ENCODE peak calls at places on chromosomes 16 and 17, in four cellular contexts. L is stomach; P is CD8-positive, alpha-beta T cell; S is MM.1S. U is an unnamed sample.

GRCh38 chr17:67392111-67392510 is 15.0 kb downstream of the PITPNC1 start:
- DNase-seq in P (no peak), S (no peak), L (no peak), U (no peak)

GRCh38 chr17:72254808-72255449 is 134.1 kb downstream of the SOX9 start:
- DNase-seq in S (no peak), P (no peak), L (no peak), U (no peak)

GRCh38 chr16:9665851-9666271 is 516.4 kb downstream of the GRIN2A start:
- DNase-seq in S (no peak), P (no peak), L (no peak), U (no peak)

GRCh38 chr17:66494023-66494803 is 191.8 kb downstream of the PRKCA start:
- DNase-seq in S (no peak), P (no peak), L (no peak), U (no peak)

GRCh38 chr17:49545007-49545660 is 30.5 kb upstream of the NXPH3 start:
- DNase-seq in L (no peak), P (no peak), S (no peak), U (no peak)

GRCh38 chr17:67431210-67432015 is 54.3 kb downstream of the PITPNC1 start:
- DNase-seq in P (peak), L (no peak), S (no peak), U (peak)

GRCh38 chr17:45022288-45022648 is 29.2 kb downstream of the DCAKD start:
- DNase-seq in P (no peak), S (no peak), L (no peak), U (no peak)

GRCh38 chr16:75319513-75320401 is 68.3 kb upstream of the BCAR1 start:
- DNase-seq in S (peak), P (no peak), L (no peak), U (peak)

GRCh38 chr16:82715160-82715559 is 88.4 kb downstream of the CDH13 start:
- DNase-seq in P (no peak), S (no peak), L (no peak), U (no peak)

GRCh38 chr16:83952940-83953795 is at the start of gene OSGIN1:
- DNase-seq in P (peak), S (peak), L (peak), U (peak)

GRCh38 chr16:79605999-79606398 is 5.5 kb upstream of the MAF start:
- DNase-seq in L (no peak), S (peak), P (no peak), U (no peak)

GRCh38 chr17:45705123-45706009 is 78.8 kb upstream of the CRHR1 start:
- DNase-seq in P (no peak), L (no peak), S (no peak), U (no peak)

GRCh38 chr16:28924762-28925385 is at the start of gene RABEP2:
- DNase-seq in P (peak), S (peak), L (peak), U (peak)

GRCh38 chr17:81090361-81091133 is 55.6 kb downstream of the BAIAP2 start:
- DNase-seq in L (peak), S (no peak), P (no peak), U (no peak)

GRCh38 chr17:43526886-43527648 is 19.1 kb downstream of the ETV4 start:
- DNase-seq in P (no peak), S (no peak), L (no peak), U (no peak)

GRCh38 chr16:27425961-27426360 is 24.0 kb downstream of the IL21R start:
- DNase-seq in S (no peak), P (no peak), L (no peak), U (no peak)

GRCh38 chr17:1275962-1276736 is 3.3 kb upstream of the TRARG1 start:
- DNase-seq in L (peak), S (peak), P (peak), U (peak)

GRCh38 chr17:78961571-78961970 is 18.2 kb downstream of the LGALS3BP start:
- DNase-seq in S (no peak), P (no peak), L (no peak), U (no peak)

GRCh38 chr16:30394603-30395154 is 541 bp upstream of the ZNF48 start:
- DNase-seq in L (no peak), P (no peak), S (no peak), U (no peak)

GRCh38 chr17:76497979-76498885 is 3.0 kb downstream of the RHBDF2 start:
- DNase-seq in L (peak), P (no peak), S (no peak), U (no peak)

GRCh38 chr16:346587-346986 is 5.9 kb downstream of the AXIN1 start:
- DNase-seq in P (no peak), L (no peak), S (no peak), U (no peak)
- TF ChIP-seq CTCF in P (no peak), L (no peak), S (no peak), U (no peak)

DNA sequence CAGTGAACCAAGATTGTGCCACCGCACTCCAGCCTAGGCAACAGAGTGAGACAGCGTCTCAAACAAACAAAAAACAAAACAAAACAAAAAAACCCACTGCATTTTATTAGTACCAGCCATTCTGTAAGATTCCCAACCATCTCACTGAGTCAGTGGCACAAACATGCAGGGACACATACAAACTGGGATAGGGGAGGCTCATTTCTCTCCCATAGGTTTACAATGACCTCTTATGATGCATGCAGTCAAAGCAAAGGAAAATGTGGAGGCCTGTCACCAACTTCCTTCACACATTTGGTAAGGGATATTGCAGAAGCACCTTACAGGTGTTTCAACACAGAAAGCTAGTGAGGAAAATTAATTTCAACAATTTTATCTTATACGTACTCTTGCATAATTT is 12.4 kb upstream of the STRADA start:
- DNase-seq in L (no peak), S (no peak), P (no peak), U (no peak)
- TF ChIP-seq CTCF in L (no peak), S (no peak), P (no peak), U (no peak)

DNA sequence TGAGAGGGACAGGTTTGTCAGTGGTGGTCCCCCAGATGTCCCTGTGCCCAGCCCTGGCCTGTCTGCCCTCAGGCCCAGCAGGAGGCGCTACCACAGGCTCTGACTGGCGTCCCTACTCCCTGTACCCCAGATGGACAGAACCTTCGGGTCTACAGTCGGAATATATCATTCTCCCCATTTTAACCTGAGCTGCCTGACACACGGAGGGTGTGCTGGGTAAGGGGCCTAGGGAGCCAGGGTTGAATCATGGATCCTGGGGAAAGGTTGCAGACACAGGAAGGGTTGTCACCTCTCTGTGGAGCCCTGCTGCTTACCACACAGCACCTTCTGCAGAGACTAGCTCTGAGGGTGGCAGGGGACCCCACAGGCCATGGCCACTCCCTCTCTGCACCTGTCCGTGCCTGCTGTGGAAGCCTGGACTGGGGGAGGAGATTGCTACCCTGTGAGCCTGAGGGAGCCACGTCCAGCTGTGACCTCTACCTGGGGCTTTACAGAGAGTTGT is 162.2 kb upstream of the ZNF267 start:
- DNase-seq in P (no peak), S (no peak), L (no peak), U (no peak)
- TF ChIP-seq CTCF in P (no peak), S (no peak), L (no peak), U (no peak)

GRCh38 chr16:25256821-25257503 is 683 bp downstream of the ZKSCAN2 start:
- DNase-seq in S (no peak), L (no peak), P (no peak), U (no peak)
- TF ChIP-seq CTCF in S (no peak), L (no peak), P (no peak), U (no peak)

GRCh38 chr16:73019456-73020362 is 28.2 kb downstream of the ZFHX3 start:
- DNase-seq in L (no peak), S (no peak), P (no peak), U (no peak)
- TF ChIP-seq CTCF in L (no peak), S (no peak), P (no peak), U (no peak)

DNA sequence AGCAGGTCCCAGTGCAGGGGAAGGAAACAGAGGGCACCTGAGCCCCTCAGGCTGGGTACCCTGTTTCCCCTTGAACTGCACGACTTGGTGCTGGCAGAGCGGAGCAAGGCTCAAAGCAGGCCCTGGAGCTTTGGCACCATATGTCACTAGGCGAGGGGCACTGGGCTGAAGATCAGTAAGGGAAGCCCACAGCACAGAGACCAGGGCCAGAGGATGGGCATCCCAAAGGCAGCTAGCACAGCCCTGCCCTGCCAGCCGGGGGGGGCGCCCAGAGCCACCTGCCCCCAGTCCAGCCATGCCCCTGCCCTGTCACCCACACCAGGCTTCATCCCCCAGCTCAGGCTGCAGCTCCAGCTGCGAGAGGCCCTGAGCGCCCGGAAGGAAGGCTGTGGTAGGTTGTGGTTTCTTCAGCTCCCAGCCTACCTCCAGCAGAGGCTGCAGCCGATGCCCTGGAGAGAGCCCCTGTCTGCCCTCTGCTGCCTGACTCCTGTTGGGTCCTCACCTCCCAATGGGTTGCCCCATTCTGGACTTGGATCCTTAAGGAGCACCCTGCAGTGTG is 10.9 kb downstream of the NHERF1 start:
- DNase-seq in L (no peak), S (peak), P (peak), U (peak)
- TF ChIP-seq CTCF in L (no peak), S (peak), P (no peak), U (peak)

GRCh38 chr16:54504372-54504771 is 217.8 kb upstream of the IRX3 start:
- DNase-seq in S (no peak), P (no peak), L (no peak), U (no peak)

GRCh38 chr16:54505479-54506247 is 219.1 kb upstream of the IRX3 start:
- DNase-seq in L (no peak), P (no peak), S (no peak), U (no peak)

GRCh38 chr16:54503011-54503410 is 216.4 kb upstream of the IRX3 start:
- DNase-seq in L (no peak), S (no peak), P (no peak), U (no peak)

GRCh38 chr16:54501797-54502196 is 215.2 kb upstream of the IRX3 start:
- DNase-seq in P (no peak), L (no peak), S (no peak), U (no peak)

DNA sequence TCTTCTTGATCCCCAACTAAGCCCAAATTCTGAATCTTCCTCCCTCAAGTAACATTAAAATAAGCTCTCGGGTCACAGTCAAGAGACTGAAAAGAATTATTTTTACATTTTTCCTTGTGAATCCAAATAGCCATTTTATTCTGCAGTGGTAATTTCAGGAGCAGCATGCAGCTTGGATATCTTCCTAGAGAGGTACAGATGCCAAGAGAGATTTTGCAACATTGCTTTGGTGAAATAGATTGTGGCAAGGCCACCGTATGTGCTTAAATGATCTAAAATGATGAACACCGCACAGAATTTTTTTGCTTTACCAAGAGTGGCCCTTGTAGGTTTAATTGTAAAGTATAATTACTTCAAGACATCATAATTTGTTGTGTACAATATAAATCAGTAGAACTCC is 216.8 kb upstream of the IRX3 start:
- DNase-seq in L (no peak), S (no peak), P (no peak), U (no peak)
- TF ChIP-seq CTCF in L (no peak), S (no peak), P (no peak), U (no peak)

GRCh38 chr16:68362952-68363846 is 52.4 kb downstream of the PRMT7 start:
- DNase-seq in S (no peak), P (no peak), L (no peak), U (no peak)

GRCh38 chr16:68365167-68365817 is 54.5 kb downstream of the PRMT7 start:
- DNase-seq in P (no peak), L (no peak), S (no peak), U (no peak)

GRCh38 chr16:68366062-68366461 is 55.2 kb downstream of the PRMT7 start:
- DNase-seq in L (no peak), S (no peak), P (no peak), U (no peak)

GRCh38 chr16:68363847-68364600 is 53.2 kb downstream of the PRMT7 start:
- DNase-seq in L (no peak), P (no peak), S (no peak), U (no peak)

DNA sequence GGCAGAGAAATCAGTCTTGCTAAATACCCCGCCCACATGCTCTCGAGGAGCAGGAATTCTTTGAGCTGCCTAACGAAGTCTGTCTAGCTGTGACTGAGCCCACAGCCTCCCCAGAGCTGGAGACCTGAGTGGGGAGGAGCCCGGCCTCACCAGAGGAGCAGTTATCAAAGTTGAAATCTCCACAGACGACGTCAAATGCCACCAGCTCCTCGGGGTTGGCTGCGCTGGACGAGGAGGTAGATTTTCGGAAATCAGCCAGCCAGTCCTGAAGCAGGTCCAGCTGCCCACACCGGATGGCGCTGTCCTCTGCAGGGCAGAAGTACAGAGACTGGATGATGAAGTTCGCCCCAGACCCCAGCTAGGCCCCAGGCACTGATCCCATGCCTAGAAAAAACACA is 53.8 kb downstream of the PRMT7 start:
- DNase-seq in P (no peak), S (no peak), L (no peak), U (no peak)
- TF ChIP-seq CTCF in P (no peak), S (peak), L (no peak), U (no peak)

GRCh38 chr16:1532081-1532760 is 1.2 kb upstream of the TMEM204 start:
- DNase-seq in S (no peak), L (peak), P (no peak), U (no peak)

GRCh38 chr16:1535391-1536291 is 2.2 kb downstream of the TMEM204 start:
- DNase-seq in P (peak), S (no peak), L (no peak), U (no peak)

GRCh38 chr16:1533443-1533951 is at the start of gene TMEM204:
- DNase-seq in S (no peak), P (peak), L (peak), U (no peak)

GRCh38 chr16:1532771-1533170 is 695 bp upstream of the TMEM204 start:
- DNase-seq in L (no peak), P (no peak), S (no peak), U (no peak)

GRCh38 chr16:1534021-1535020 is 855 bp downstream of the TMEM204 start:
- DNase-seq in L (no peak), S (no peak), P (no peak), U (no peak)
- TF ChIP-seq CTCF in L (no peak), S (no peak), P (no peak), U (no peak)

DNA sequence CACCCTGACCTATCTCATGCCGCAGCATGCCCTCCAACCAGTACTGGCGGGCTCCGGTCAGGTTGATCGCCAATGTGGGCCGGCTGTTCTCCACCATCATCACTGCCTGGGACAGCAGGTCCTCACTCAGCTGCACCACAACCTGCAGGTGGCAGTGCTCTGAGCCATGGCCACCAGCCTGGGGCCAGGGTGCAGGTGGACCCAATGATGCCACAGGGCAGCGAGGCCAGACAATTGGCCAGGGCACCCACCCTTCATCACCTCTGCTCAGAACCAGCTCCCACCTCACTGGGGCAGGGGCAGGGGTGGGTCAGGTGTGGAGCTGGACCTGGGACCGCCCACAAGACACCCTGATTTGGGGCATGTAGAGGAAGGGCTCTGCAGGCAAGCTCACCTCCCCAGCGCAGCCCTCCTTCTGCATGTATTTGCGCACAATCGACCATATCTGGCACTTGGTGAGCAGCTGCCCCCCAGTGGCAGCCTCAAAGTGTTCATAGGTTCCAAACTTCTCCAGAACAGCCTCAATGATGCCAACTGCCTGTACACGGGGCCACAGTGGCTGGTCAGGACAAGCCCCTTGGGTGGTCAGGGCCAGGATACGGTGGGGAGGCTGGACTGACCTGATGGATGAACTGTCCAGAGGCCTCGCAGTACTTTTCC is 4.2 kb downstream of the MATCAP1 start:
- DNase-seq in L (no peak), S (peak), P (no peak), U (no peak)
- TF ChIP-seq CTCF in L (no peak), S (peak), P (no peak), U (peak)

U was measured in GM10248.